ENCODE peak calls at places on chromosomes 6 and 20, in four cellular contexts. L is cardiac muscle cell, R is tibial nerve, O is lower lobe of right lung. N is an unnamed sample. For H3K36me3, the result is how much of the 10 kb centered on the place peaks cover.

GRCh38 chr20:25309395-25310267 is 61.7 kb downstream of the PYGB start:
- DNase-seq in L (no peak), R (peak), O (peak), N (peak)

GRCh38 chr20:25276533-25277050 is 28.7 kb downstream of the PYGB start:
- DNase-seq in L (no peak), R (peak), O (peak), N (peak)

GRCh38 chr20:19647992-19648391 is 110.1 kb upstream of the RIN2 start:
- DNase-seq in L (no peak), R (no peak), O (no peak), N (no peak)

GRCh38 chr20:49964964-49965780 is 17.6 kb upstream of the SNAI1 start:
- DNase-seq in L (peak), R (no peak), O (no peak), N (no peak)

GRCh38 chr20:43988867-43989266 is 74.2 kb downstream of the TOX2 start:
- DNase-seq in L (no peak), R (no peak), O (no peak), N (no peak)

GRCh38 chr6:80209434-80209833 is 103.0 kb downstream of the BCKDHB start:
- DNase-seq in L (no peak), R (no peak), O (no peak), N (no peak)

GRCh38 chr6:131764350-131764749 is 43.5 kb upstream of the ENPP1 start:
- DNase-seq in L (no peak), R (no peak), O (no peak), N (no peak)

GRCh38 chr6:29547573-29547972 is 12.0 kb downstream of the UBD start:
- DNase-seq in L (no peak), R (no peak), O (no peak), N (no peak)

GRCh38 chr6:129195666-129196065 is 312.7 kb downstream of the LAMA2 start:
- DNase-seq in L (no peak), R (no peak), O (no peak), N (no peak)

GRCh38 chr6:130202782-130203181 is 20.0 kb downstream of the SAMD3 start:
- DNase-seq in L (peak), R (no peak), O (no peak), N (no peak)

GRCh38 chr6:15962449-15962764 is 166.5 kb upstream of the MYLIP start:
- DNase-seq in L (no peak), R (no peak), O (no peak), N (no peak)

GRCh38 chr20:45306431-45306982 is at the start of gene RBPJL:
- DNase-seq in L (peak), R (no peak), O (no peak), N (no peak)

GRCh38 chr20:61666471-61666832 is 399.2 kb downstream of the TAF4 start:
- DNase-seq in L (no peak), R (no peak), O (no peak), N (no peak)

GRCh38 chr6:25366785-25367657 is 87.8 kb downstream of the CARMIL1 start:
- DNase-seq in L (no peak), R (no peak), O (no peak), N (no peak)

GRCh38 chr20:59515013-59515905 is 89.1 kb upstream of the PHACTR3 start:
- DNase-seq in L (peak), R (no peak), O (peak), N (peak)

GRCh38 chr6:16741112-16742016 is 19.9 kb downstream of the ATXN1 start:
- DNase-seq in L (no peak), R (no peak), O (no peak), N (no peak)

GRCh38 chr20:44911264-44911921 is 1.5 kb downstream of the PABPC1L start:
- DNase-seq in L (peak), R (no peak), O (peak), N (no peak)

GRCh38 chr20:50110141-50111047 is 2.6 kb downstream of the UBE2V1 start:
- DNase-seq in L (no peak), R (no peak), O (no peak), N (no peak)

GRCh38 chr6:119484598-119484997 is 135.0 kb upstream of the MAN1A1 start:
- DNase-seq in L (peak), R (no peak), O (no peak), N (no peak)

GRCh38 chr20:3115190-3116107 is 30.9 kb upstream of the AVP start:
- DNase-seq in L (peak), R (no peak), O (no peak), N (no peak)

GRCh38 chr6:26520088-26520839 is 17.9 kb upstream of the HMGN4 start:
- DNase-seq in L (no peak), R (no peak), O (no peak), N (no peak)

GRCh38 chr6:77543601-77544000 is 80.3 kb upstream of the HTR1B start:
- DNase-seq in L (no peak), R (no peak), O (no peak), N (no peak)

GRCh38 chr6:1872649-1873131 is 263.0 kb downstream of the FOXC1 start:
- DNase-seq in L (peak), R (no peak), O (no peak), N (no peak)

GRCh38 chr6:20366082-20366834 is 35.4 kb upstream of the E2F3 start:
- DNase-seq in L (no peak), R (no peak), O (no peak), N (no peak)

GRCh38 chr6:33914519-33915120 is 110.8 kb upstream of the MLN start:
- DNase-seq in L (no peak), R (no peak), O (no peak), N (no peak)

GRCh38 chr6:57069920-57070331 is 20.1 kb upstream of the ZNF451 start:
- DNase-seq in L (no peak), R (no peak), O (no peak), N (no peak)

GRCh38 chr6:69584913-69585729 is 211.7 kb downstream of the LMBRD1 start:
- DNase-seq in L (peak), R (no peak), O (no peak), N (no peak)

GRCh38 chr6:14123331-14124105 is 5.9 kb downstream of the CD83 start:
- DNase-seq in L (no peak), R (no peak), O (no peak), N (no peak)

GRCh38 chr20:59010995-59011873 is 4.2 kb upstream of the CTSZ start:
- DNase-seq in L (no peak), R (no peak), O (no peak), N (peak)

GRCh38 chr20:32970973-32971300 is 33.3 kb downstream of the SUN5 start:
- DNase-seq in L (no peak), R (no peak), O (no peak), N (peak)

GRCh38 chr6:14141531-14141930 is 24.0 kb downstream of the CD83 start:
- DNase-seq in L (no peak), R (no peak), O (no peak), N (no peak)

GRCh38 chr20:347640-348484 is 951 bp downstream of the NRSN2 start:
- DNase-seq in L (peak), R (peak), O (peak), N (peak)

DNA sequence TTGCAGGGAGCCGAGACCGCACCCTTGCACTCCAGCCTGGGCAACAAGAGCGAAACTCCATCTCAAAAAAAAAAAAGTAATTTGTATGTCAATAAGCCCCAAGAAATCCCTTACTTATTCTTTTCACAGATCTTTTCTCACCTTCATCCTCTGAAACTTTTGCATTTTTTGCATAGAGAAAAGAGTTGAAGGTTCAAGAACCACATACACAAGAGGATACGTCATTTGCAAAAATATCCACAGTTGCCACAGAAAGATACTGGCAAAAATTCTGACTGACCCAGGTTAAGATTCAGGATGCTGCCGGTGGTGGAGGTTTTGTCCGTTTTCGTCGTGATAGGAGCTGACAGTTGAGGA is 94.5 kb downstream of the ZMYND8 start:
- DNase-seq in L (no peak), R (no peak), O (no peak), N (no peak)
- H3K36me3 ChIP-seq in L (under half), R (under half), O (half or more), N (under half)

DNA sequence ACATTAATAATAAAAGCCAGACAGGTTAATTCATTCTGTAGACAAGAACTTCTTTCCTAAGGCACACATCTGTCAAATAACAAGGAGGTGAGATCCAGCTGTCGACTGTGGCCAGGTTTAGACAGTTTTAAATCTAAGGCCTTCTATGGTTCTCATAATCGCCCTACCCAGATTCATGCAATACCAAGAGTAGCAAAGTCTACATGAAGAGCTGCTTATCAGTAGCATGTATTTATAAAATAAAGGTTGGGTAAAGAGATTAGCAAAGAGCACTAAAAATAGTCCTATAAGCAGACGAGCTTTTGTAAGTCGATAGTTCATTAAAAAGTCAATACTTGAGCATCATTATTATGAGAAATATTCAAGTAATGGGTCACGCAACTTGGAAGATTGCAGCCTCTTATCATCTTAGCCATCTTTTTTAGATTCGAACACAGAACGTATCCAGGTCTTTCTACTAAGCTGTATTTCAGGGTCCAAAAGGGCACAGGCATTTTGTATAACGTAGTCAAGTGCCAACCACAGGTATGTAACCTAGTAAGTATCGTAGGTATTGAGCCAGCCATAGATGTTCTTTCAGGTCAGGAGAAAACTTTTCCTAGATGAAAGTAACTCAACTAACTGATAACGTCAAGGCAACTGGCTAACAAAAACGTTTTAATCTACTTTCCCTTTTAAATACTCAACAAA is 3.1 kb downstream of the CNKSR3 start:
- DNase-seq in L (no peak), R (no peak), O (no peak), N (no peak)
- H3K27ac ChIP-seq in L (no peak), R (no peak), O (no peak), N (no peak)

DNA sequence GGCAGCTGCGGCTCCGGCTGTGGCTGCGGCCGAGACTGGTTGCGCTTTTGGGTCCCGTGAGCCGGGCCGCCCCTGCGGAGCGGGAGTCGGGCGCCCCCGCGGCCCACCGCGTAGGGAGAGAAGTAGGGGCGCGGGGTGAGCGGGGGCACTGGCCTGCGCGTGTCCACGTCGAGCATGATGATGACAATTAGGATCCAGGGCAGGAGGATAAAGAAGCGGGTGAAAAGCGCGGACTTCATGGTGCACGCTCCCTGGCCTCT is 739 bp downstream of the B3GAT2 start:
- DNase-seq in L (no peak), R (no peak), O (no peak), N (no peak)
- TF ChIP-seq CTCF in L (no peak), R (no peak), O (peak), N (no peak)

DNA sequence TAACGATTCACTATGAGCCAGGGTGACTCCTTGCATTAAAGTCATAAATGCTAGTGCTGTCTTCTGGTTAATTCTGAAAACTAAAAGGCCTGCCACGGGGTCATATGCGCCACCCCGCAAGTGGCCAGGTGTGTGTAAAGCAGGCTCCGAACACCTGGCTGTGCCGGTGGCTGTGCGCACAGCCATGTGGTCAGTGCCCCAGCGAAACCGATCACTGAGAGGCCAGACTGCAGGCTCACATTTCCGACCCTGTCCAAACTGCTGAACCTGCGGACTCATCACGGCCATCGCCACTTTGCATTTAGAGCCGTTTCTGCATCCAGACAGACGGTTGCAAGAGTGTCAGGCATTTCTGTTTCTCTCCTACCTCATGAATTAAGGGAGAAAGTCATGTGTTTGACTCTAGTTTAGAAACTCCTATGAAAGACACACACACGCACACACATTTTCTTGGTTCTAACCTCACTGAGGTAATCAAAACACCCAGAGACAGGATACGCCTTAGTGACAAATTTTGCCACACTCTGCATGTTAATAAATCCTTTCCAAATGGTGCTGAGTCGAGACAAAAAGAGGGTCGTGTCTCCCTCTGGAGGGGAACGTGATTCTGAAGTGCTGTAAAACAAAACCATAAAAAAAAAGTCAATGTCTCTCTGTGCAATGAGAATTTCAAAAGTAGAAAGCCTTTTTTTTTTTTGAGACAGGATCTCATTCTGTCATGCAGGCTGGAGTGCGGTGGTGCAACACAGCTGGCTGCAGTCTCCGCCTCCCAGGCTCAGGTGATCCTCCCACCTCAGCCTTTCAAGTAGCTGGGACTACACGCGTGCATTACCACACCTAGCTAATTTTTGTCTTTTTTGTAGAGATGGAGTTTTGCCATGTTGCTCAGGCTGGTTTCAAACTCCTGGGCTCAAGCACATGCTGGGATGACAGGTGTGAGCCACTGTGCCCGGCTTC is 31.0 kb upstream of the TCFL5 start:
- DNase-seq in L (no peak), R (no peak), O (peak), N (no peak)
- H3K36me3 ChIP-seq in L (half or more), R (half or more), O (half or more), N (half or more)

GRCh38 chr20:40072907-40073306 is 616.1 kb downstream of the MAFB start:
- DNase-seq in L (no peak), R (no peak), O (no peak), N (no peak)

GRCh38 chr20:40073535-40074111 is 615.4 kb downstream of the MAFB start:
- DNase-seq in L (peak), R (no peak), O (no peak), N (no peak)
- H3K27ac ChIP-seq in L (no peak), R (no peak), O (no peak), N (no peak)

DNA sequence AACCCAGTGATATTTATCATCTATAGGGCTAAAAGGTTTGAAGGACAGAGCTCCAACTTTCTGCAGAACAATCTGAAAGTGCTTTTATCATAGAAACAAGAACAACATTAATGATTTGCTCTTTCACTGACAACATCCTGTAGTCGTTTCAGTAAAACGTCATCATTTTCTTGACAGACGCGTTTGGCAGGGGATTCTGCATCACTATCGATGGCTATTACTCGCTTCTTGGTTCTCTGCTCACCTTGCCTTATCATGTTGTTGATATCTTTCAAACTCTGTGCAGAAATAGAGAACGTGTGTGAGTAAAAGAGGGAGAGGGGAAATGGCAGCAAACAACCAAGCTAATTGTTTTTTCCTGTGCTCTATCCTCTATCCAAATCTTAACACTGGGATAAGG is 47.1 kb upstream of the SAMHD1 start:
- DNase-seq in L (no peak), R (no peak), O (no peak), N (no peak)
- TF ChIP-seq CTCF in L (no peak), R (no peak), O (no peak), N (no peak)

GRCh38 chr6:53014034-53014433 is 18.9 kb upstream of the GSTA4 start:
- DNase-seq in L (no peak), R (no peak), O (no peak), N (no peak)
- H3K36me3 ChIP-seq in L (half or more), R (half or more), O (half or more), N (under half)

GRCh38 chr6:169145991-169146501 is 107.6 kb downstream of the THBS2 start:
- DNase-seq in L (no peak), R (no peak), O (no peak), N (no peak)
- H3K27ac ChIP-seq in L (no peak), R (no peak), O (no peak), N (no peak)

GRCh38 chr6:90365565-90366219 is 69.0 kb upstream of the BACH2 start:
- DNase-seq in L (no peak), R (no peak), O (no peak), N (no peak)
- TF ChIP-seq CTCF in L (no peak), R (no peak), O (no peak), N (no peak)